ENCODE peak calls at places on chromosomes 5 and 9, in six cellular contexts. Y is PC-3, V is GM23248, Z is SK-N-SH, G is HCT116, P is neural progenitor cell. H is an unnamed sample.

GRCh38 chr5:172383231-172383802 is 71.0 kb downstream of the SH3PXD2B start:
- DNase-seq in Y (peak), V (peak), Z (no peak), G (no peak), P (no peak), H (no peak)

GRCh38 chr9:21730899-21731298 is 71.5 kb upstream of the MTAP start:
- DNase-seq in Y (no peak), V (peak), Z (no peak), G (no peak), P (no peak), H (no peak)

GRCh38 chr9:134863941-134864820 is 16.4 kb upstream of the FCN2 start:
- DNase-seq in Y (no peak), V (no peak), Z (no peak), G (no peak), P (no peak), H (no peak)

GRCh38 chr9:29511680-29512079 is 1938.4 kb upstream of the C9orf72 start:
- DNase-seq in Y (no peak), V (no peak), Z (no peak), G (no peak), P (peak), H (no peak)

GRCh38 chr9:138099803-138100598 is 222.4 kb downstream of the CACNA1B start:
- DNase-seq in Y (no peak), V (no peak), Z (peak), G (no peak), P (no peak), H (no peak)

GRCh38 chr9:106861585-106862114 is 1.3 kb upstream of the ZNF462 start:
- DNase-seq in Y (no peak), V (no peak), Z (peak), G (no peak), P (no peak), H (no peak)

GRCh38 chr9:129446828-129447550 is 173.9 kb downstream of the C9orf50 start:
- DNase-seq in Y (no peak), V (peak), Z (no peak), G (no peak), P (no peak), H (no peak)

GRCh38 chr5:134110382-134110781 is 4.1 kb upstream of the TCF7 start:
- DNase-seq in Y (no peak), V (no peak), Z (no peak), G (no peak), P (no peak), H (no peak)

GRCh38 chr5:80204808-80205614 is 50.8 kb downstream of the SERINC5 start:
- DNase-seq in Y (no peak), V (no peak), Z (peak), G (no peak), P (peak), H (no peak)

GRCh38 chr5:28678899-28679298 is 1640.5 kb upstream of the CDH9 start:
- DNase-seq in Y (no peak), V (no peak), Z (no peak), G (no peak), P (no peak), H (no peak)

GRCh38 chr9:86549434-86549833 is 195.2 kb upstream of the TUT7 start:
- DNase-seq in Y (no peak), V (peak), Z (no peak), G (no peak), P (no peak), H (no peak)

GRCh38 chr5:166781729-166782128 is 1509.7 kb upstream of the WWC1 start:
- DNase-seq in Y (no peak), V (no peak), Z (peak), G (no peak), P (peak), H (no peak)

GRCh38 chr9:16257604-16258003 is 612.9 kb downstream of the BNC2 start:
- DNase-seq in Y (peak), V (peak), Z (no peak), G (no peak), P (peak), H (no peak)

DNA sequence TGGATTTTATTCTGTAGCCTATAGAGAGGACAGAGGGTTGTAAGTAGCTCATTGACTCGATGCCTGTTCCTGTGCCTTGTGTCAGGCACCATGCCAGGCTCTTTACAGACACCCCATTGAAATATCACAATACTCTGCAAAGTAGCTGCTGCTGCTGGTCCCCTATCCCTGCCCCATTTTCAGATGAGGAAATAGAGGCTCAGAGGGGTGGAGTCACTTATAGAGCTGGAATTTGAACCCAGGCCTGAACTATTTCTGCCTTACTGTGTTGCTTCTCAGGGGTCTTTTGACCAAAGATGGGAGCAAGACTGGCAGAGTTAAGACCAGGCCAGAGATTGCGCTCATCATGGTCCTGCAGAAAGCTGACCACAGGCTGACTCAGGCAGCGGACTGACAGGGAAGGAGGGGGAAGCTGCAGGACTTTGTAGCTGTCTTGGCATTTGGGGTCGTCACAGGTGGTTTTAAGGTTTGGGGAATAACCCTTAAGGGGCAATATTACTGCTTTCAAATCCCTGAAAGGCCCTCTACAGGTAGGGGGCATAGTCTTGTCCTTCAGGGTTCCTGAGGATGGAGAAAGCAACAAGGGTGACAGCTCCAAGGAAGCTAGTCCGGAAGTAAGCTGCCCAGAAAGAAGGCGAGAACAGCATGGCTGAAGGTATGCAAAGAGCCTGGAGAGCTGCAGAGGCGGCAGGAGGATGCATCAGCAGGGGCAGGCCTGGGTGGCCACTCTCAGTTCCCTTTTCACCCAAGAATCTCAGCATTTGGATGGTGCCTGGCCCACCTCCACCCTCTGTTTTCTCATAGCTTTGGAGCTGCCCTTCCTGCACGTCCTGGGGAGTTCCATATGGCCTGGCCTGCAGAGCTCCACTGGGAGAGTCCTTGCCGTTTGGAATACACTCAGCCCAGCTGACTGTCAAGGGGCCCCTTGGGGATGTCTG is 18.3 kb upstream of the NDST1 start:
- DNase-seq in Y (no peak), V (peak), Z (no peak), G (no peak), P (no peak), H (peak)
- H3K9ac ChIP-seq in Y (no peak), V (peak), Z (no peak), G (no peak), P (no peak), H (no peak)

GRCh38 chr5:71972777-71973473 is 134.3 kb upstream of the MAP1B start:
- DNase-seq in Y (no peak), V (no peak), Z (no peak), G (no peak), P (no peak), H (no peak)

GRCh38 chr5:71971862-71972261 is 135.4 kb upstream of the MAP1B start:
- DNase-seq in Y (no peak), V (no peak), Z (no peak), G (no peak), P (no peak), H (no peak)

GRCh38 chr5:71973563-71973962 is 133.7 kb upstream of the MAP1B start:
- DNase-seq in Y (no peak), V (no peak), Z (no peak), G (no peak), P (no peak), H (peak)

GRCh38 chr5:71974165-71974564 is 133.1 kb upstream of the MAP1B start:
- DNase-seq in Y (no peak), V (no peak), Z (no peak), G (no peak), P (no peak), H (no peak)

GRCh38 chr5:71969464-71969863 is 137.8 kb upstream of the MAP1B start:
- DNase-seq in Y (no peak), V (peak), Z (no peak), G (no peak), P (no peak), H (no peak)
- TF ChIP-seq EZH2phosphoT487 in Y (no peak), V (no peak), Z (no peak), G (no peak), P (no peak), H (no peak)

DNA sequence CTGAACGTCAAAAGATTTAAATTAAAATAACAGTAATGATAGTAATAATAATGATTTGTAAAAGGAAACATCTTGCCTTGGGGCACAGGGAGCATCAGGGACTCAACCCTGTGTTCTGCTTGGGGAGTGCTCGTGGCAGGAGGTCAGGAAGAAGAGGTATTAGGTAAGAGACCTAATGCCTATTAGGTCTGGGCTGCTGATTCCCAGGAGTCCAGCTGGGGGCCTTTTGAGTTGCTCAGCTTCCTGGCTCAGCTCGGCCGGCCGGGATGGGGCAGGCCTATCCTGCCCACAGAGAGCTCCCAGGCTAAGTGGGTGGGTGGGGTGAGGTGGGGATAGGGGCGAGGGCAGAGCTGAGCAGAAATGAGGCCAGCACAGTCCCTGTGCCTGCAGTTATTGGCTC is 17.5 kb downstream of the LMX1B start:
- DNase-seq in Y (no peak), V (peak), Z (no peak), G (no peak), P (peak), H (no peak)
- H3K4me2 ChIP-seq in Y (no peak), V (no peak), Z (no peak), G (no peak), P (peak), H (no peak)

GRCh38 chr5:76729373-76730290 is 13.7 kb downstream of the F2R start:
- DNase-seq in Y (no peak), V (no peak), Z (no peak), G (no peak), P (no peak), H (no peak)
- H3K9ac ChIP-seq in Y (no peak), V (no peak), Z (no peak), G (no peak), P (no peak), H (no peak)

GRCh38 chr5:13408616-13409015 is 535.9 kb downstream of the DNAH5 start:
- DNase-seq in Y (peak), V (peak), Z (no peak), G (no peak), P (no peak), H (no peak)
- TF ChIP-seq EZH2phosphoT487 in Y (no peak), V (no peak), Z (no peak), G (no peak), P (no peak), H (no peak)

DNA sequence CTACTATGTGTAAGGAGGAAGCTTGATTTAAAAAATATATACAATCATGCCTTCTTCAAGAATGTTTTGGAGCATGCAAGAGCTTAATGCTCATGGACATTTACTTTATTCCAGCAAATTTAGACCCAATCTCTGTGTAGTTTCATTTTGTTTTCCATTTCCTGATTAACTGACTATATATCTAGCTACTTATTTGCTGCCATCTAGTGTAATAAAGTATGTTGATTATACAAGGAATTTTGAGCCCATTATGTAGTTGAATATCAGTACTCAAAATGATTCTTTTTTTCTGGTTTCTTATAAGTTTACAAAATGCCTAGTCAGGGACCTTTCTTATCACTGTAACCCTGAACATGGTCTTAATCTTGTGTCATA is 100.0 kb upstream of the CCDC152 start:
- DNase-seq in Y (peak), V (peak), Z (no peak), G (no peak), P (no peak), H (peak)
- H3K4me2 ChIP-seq in Y (peak), V (peak), Z (peak), G (no peak), P (no peak), H (no peak)

DNA sequence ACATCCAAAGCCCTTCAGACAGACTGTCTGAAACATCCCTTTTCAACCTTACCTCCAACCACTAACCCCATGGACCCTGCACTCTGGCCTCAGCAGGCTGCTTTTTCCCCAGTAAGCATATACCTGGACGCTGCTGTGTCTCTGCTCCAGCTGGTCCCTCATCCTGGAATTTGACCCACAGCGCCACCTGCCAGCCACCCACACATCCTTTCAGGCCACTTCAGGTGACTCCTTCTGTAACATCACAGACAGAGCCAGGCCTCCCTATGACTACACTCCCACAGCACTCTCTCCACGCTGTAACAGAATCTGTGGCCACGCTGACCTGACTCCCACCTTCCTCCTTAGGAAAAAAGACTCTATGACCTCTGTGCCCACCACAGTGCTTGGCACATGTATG is 3.4 kb downstream of the MGAT1 start:
- DNase-seq in Y (peak), V (no peak), Z (no peak), G (no peak), P (peak), H (no peak)
- H3K9ac ChIP-seq in Y (no peak), V (peak), Z (no peak), G (no peak), P (no peak), H (no peak)